ENCODE peak calls at places on chromosomes 7 and 10, in six cellular contexts. One of them, this sample, is unnamed.

GRCh38 chr7:20193242-20193777 is 23.9 kb downstream of the MACC1 start:
- DNase-seq in mesenchymal stem cell: no peak
- DNase-seq in neuronal stem cell: no peak
- DNase-seq in H9: no peak
- DNase-seq in H1: no peak
- DNase-seq in IMR-90: peak; percentile 77
- DNase-seq in this sample: no peak

GRCh38 chr7:12422449-12423320 is 19.0 kb upstream of the VWDE start:
- DNase-seq in H9: no peak
- DNase-seq in H1: no peak
- DNase-seq in IMR-90: peak; percentile 36
- DNase-seq in mesenchymal stem cell: no peak
- DNase-seq in neuronal stem cell: no peak
- DNase-seq in this sample: peak; percentile 39

GRCh38 chr10:104300002-104300735 is 31.2 kb downstream of the GSTO2 start:
- DNase-seq in neuronal stem cell: no peak
- DNase-seq in mesenchymal stem cell: peak; percentile 95
- DNase-seq in H1: no peak
- DNase-seq in H9: no peak
- DNase-seq in IMR-90: peak; percentile 100
- DNase-seq in this sample: no peak

GRCh38 chr10:97713828-97714400 is 384 bp downstream of the MARVELD1 start:
- DNase-seq in IMR-90: peak; percentile 74
- DNase-seq in H9: peak; percentile 77
- DNase-seq in neuronal stem cell: peak; percentile 68
- DNase-seq in mesenchymal stem cell: peak; percentile 85
- DNase-seq in H1: peak; percentile 76
- DNase-seq in this sample: peak; percentile 91

GRCh38 chr7:3978839-3979238 is 677.8 kb downstream of the SDK1 start:
- DNase-seq in H1: no peak
- DNase-seq in H9: no peak
- DNase-seq in mesenchymal stem cell: no peak
- DNase-seq in neuronal stem cell: no peak
- DNase-seq in IMR-90: no peak
- DNase-seq in this sample: no peak

GRCh38 chr10:116113721-116114501 is 159.1 kb downstream of the GFRA1 start:
- DNase-seq in H1: peak; percentile 30
- DNase-seq in H9: peak; percentile 15
- DNase-seq in mesenchymal stem cell: peak; percentile 34
- DNase-seq in IMR-90: peak; percentile 82
- DNase-seq in neuronal stem cell: no peak
- DNase-seq in this sample: no peak

GRCh38 chr7:45698527-45699309 is 124.5 kb downstream of the ADCY1 start:
- DNase-seq in neuronal stem cell: no peak
- DNase-seq in IMR-90: no peak
- DNase-seq in H9: no peak
- DNase-seq in H1: peak; percentile 24
- DNase-seq in mesenchymal stem cell: no peak
- DNase-seq in this sample: no peak

GRCh38 chr7:10952588-10952987 is 21.1 kb upstream of the PHF14 start:
- DNase-seq in mesenchymal stem cell: no peak
- DNase-seq in H9: no peak
- DNase-seq in H1: no peak
- DNase-seq in neuronal stem cell: no peak
- DNase-seq in IMR-90: no peak
- DNase-seq in this sample: no peak

GRCh38 chr10:30751678-30752331 is 122.3 kb upstream of the LYZL2 start:
- DNase-seq in neuronal stem cell: peak; percentile 59
- DNase-seq in IMR-90: peak; percentile 75
- DNase-seq in mesenchymal stem cell: peak; percentile 64
- DNase-seq in H9: peak; percentile 73
- DNase-seq in H1: peak; percentile 82
- DNase-seq in this sample: peak; percentile 70

GRCh38 chr7:93314449-93314848 is 82.3 kb downstream of the VPS50 start:
- DNase-seq in H1: no peak
- DNase-seq in H9: no peak
- DNase-seq in mesenchymal stem cell: no peak
- DNase-seq in neuronal stem cell: no peak
- DNase-seq in IMR-90: no peak
- DNase-seq in this sample: no peak

GRCh38 chr10:92957223-92958010 is 103.2 kb upstream of the CYP26C1 start:
- DNase-seq in H1: no peak
- DNase-seq in IMR-90: no peak
- DNase-seq in H9: no peak
- DNase-seq in neuronal stem cell: no peak
- DNase-seq in mesenchymal stem cell: no peak
- DNase-seq in this sample: no peak

GRCh38 chr7:41420421-41420820 is 282.5 kb downstream of the INHBA start:
- DNase-seq in neuronal stem cell: no peak
- DNase-seq in H9: no peak
- DNase-seq in IMR-90: no peak
- DNase-seq in H1: no peak
- DNase-seq in mesenchymal stem cell: no peak
- DNase-seq in this sample: no peak

GRCh38 chr10:77104459-77104980 is 533.1 kb downstream of the KCNMA1 start:
- DNase-seq in IMR-90: peak; percentile 97
- DNase-seq in H9: no peak
- DNase-seq in mesenchymal stem cell: peak; percentile 74
- DNase-seq in neuronal stem cell: no peak
- DNase-seq in H1: no peak
- DNase-seq in this sample: no peak

GRCh38 chr10:115082521-115082920 is 10.6 kb upstream of the ATRNL1 start:
- DNase-seq in H9: no peak
- DNase-seq in neuronal stem cell: no peak
- DNase-seq in H1: no peak
- DNase-seq in mesenchymal stem cell: peak; percentile 53
- DNase-seq in IMR-90: no peak
- DNase-seq in this sample: no peak

GRCh38 chr10:129892571-129893045 is 71.5 kb downstream of the EBF3 start:
- DNase-seq in H9: no peak
- DNase-seq in IMR-90: no peak
- DNase-seq in neuronal stem cell: no peak
- DNase-seq in mesenchymal stem cell: no peak
- DNase-seq in H1: no peak
- DNase-seq in this sample: no peak

GRCh38 chr7:768881-769504 is 41.9 kb upstream of the PRKAR1B start:
- DNase-seq in H9: peak; percentile 63
- DNase-seq in H1: peak; percentile 63
- DNase-seq in mesenchymal stem cell: no peak
- DNase-seq in IMR-90: no peak
- DNase-seq in neuronal stem cell: peak; percentile 18
- DNase-seq in this sample: peak; percentile 31

GRCh38 chr10:4678023-4678950 is 147.7 kb upstream of the AKR1E2 start:
- DNase-seq in H9: no peak
- DNase-seq in IMR-90: peak; percentile 91
- DNase-seq in mesenchymal stem cell: peak; percentile 84
- DNase-seq in H1: no peak
- DNase-seq in neuronal stem cell: no peak
- DNase-seq in this sample: no peak

GRCh38 chr10:4656576-4657194 is 169.3 kb upstream of the AKR1E2 start:
- DNase-seq in H1: no peak
- DNase-seq in mesenchymal stem cell: peak; percentile 73
- DNase-seq in neuronal stem cell: peak; percentile 51
- DNase-seq in H9: peak; percentile 42
- DNase-seq in IMR-90: peak; percentile 67
- DNase-seq in this sample: peak; percentile 76

GRCh38 chr10:89574348-89574747 is 39.0 kb upstream of the SLC16A12 start:
- DNase-seq in IMR-90: no peak
- DNase-seq in mesenchymal stem cell: no peak
- DNase-seq in H9: no peak
- DNase-seq in neuronal stem cell: no peak
- DNase-seq in H1: no peak
- DNase-seq in this sample: no peak
- H2BK15ac ChIP-seq in IMR-90: no peak overlapping the region
- H2BK15ac ChIP-seq in mesenchymal stem cell: no peak overlapping the region
- H2BK15ac ChIP-seq in H9: no peak overlapping the region
- H2BK15ac ChIP-seq in neuronal stem cell: no peak overlapping the region
- H2BK15ac ChIP-seq in H1: no peak overlapping the region
- H2BK15ac ChIP-seq in this sample: no peak overlapping the region

GRCh38 chr7:149799397-149800168 is 26.2 kb upstream of the ZNF467 start:
- DNase-seq in IMR-90: no peak
- DNase-seq in neuronal stem cell: peak; percentile 31
- DNase-seq in H1: peak; percentile 91
- DNase-seq in H9: peak; percentile 79
- DNase-seq in mesenchymal stem cell: no peak
- DNase-seq in this sample: peak; percentile 45
- H2BK15ac ChIP-seq in IMR-90: no peak overlapping the region
- H2BK15ac ChIP-seq in neuronal stem cell: no peak overlapping the region
- H2BK15ac ChIP-seq in H1: no peak overlapping the region
- H2BK15ac ChIP-seq in H9: no peak overlapping the region
- H2BK15ac ChIP-seq in mesenchymal stem cell: no peak overlapping the region
- H2BK15ac ChIP-seq in this sample: no peak overlapping the region

GRCh38 chr7:148156248-148156647 is 434.3 kb upstream of the C7orf33 start:
- DNase-seq in H9: no peak
- DNase-seq in neuronal stem cell: no peak
- DNase-seq in mesenchymal stem cell: peak; percentile 51
- DNase-seq in H1: no peak
- DNase-seq in IMR-90: peak; percentile 1
- DNase-seq in this sample: no peak

GRCh38 chr7:148149730-148150129 is 440.8 kb upstream of the C7orf33 start:
- DNase-seq in IMR-90: no peak
- DNase-seq in H9: no peak
- DNase-seq in neuronal stem cell: no peak
- DNase-seq in mesenchymal stem cell: no peak
- DNase-seq in H1: no peak
- DNase-seq in this sample: no peak

GRCh38 chr7:148151778-148152177 is 438.8 kb upstream of the C7orf33 start:
- DNase-seq in neuronal stem cell: no peak
- DNase-seq in IMR-90: no peak
- DNase-seq in mesenchymal stem cell: no peak
- DNase-seq in H1: no peak
- DNase-seq in H9: no peak
- DNase-seq in this sample: peak; percentile 17

GRCh38 chr7:148155826-148156225 is 434.7 kb upstream of the C7orf33 start:
- DNase-seq in mesenchymal stem cell: no peak
- DNase-seq in H9: no peak
- DNase-seq in H1: no peak
- DNase-seq in neuronal stem cell: no peak
- DNase-seq in IMR-90: no peak
- DNase-seq in this sample: no peak

GRCh38 chr7:148153611-148154010 is 437.0 kb upstream of the C7orf33 start:
- DNase-seq in IMR-90: no peak
- DNase-seq in neuronal stem cell: no peak
- DNase-seq in H9: no peak
- DNase-seq in H1: no peak
- DNase-seq in mesenchymal stem cell: peak; percentile 7
- DNase-seq in this sample: no peak
- H2BK15ac ChIP-seq in IMR-90: no peak overlapping the region
- H2BK15ac ChIP-seq in neuronal stem cell: no peak overlapping the region
- H2BK15ac ChIP-seq in H9: no peak overlapping the region
- H2BK15ac ChIP-seq in H1: no peak overlapping the region
- H2BK15ac ChIP-seq in mesenchymal stem cell: no peak overlapping the region
- H2BK15ac ChIP-seq in this sample: no peak overlapping the region

GRCh38 chr10:118920206-118920605 is 109.3 kb upstream of the NANOS1 start:
- DNase-seq in neuronal stem cell: no peak
- DNase-seq in IMR-90: no peak
- DNase-seq in H1: peak; percentile 24
- DNase-seq in H9: no peak
- DNase-seq in mesenchymal stem cell: no peak
- DNase-seq in this sample: no peak
- H2BK15ac ChIP-seq in neuronal stem cell: no peak overlapping the region
- H2BK15ac ChIP-seq in IMR-90: no peak overlapping the region
- H2BK15ac ChIP-seq in H1: no peak overlapping the region
- H2BK15ac ChIP-seq in H9: no peak overlapping the region
- H2BK15ac ChIP-seq in mesenchymal stem cell: no peak overlapping the region
- H2BK15ac ChIP-seq in this sample: no peak overlapping the region

DNA sequence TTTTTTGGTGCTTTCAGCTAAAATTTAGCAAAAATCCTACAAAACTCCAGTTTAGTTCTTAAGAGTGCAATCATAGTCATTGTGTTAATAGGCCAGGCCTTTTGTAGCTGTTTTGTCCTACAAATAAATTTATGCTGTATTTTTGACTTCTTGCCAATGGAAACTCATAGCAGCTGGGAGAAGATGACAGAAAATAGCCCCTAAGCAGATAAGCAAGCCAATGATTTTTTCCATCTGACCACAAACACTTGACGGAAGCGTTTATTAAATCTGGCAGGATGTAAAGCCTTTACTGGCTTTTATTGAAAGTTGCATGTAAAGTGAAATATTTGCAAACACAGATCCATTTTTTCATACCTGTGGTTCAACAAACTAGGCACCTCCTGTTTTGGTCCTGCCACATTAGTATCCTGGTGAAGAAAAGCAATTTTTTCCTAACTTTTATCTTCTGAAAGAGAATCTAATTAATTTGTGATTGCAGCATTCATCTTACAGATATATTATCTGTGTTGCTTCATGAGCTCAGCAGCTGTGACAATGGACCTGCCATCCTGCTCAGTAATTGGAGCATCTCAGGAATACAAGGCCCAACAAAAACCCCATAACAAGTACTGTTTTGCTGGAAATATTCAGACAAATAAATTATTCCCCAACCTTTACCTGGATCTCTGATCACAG is 1063.8 kb upstream of the GHITM start:
- DNase-seq in mesenchymal stem cell: peak; percentile 2
- DNase-seq in H1: no peak
- DNase-seq in IMR-90: no peak
- DNase-seq in neuronal stem cell: no peak
- DNase-seq in H9: no peak
- DNase-seq in this sample: no peak
- H2BK15ac ChIP-seq in mesenchymal stem cell: no peak overlapping the region
- H2BK15ac ChIP-seq in H1: no peak overlapping the region
- H2BK15ac ChIP-seq in IMR-90: no peak overlapping the region
- H2BK15ac ChIP-seq in neuronal stem cell: no peak overlapping the region
- H2BK15ac ChIP-seq in H9: no peak overlapping the region
- H2BK15ac ChIP-seq in this sample: no peak overlapping the region

DNA sequence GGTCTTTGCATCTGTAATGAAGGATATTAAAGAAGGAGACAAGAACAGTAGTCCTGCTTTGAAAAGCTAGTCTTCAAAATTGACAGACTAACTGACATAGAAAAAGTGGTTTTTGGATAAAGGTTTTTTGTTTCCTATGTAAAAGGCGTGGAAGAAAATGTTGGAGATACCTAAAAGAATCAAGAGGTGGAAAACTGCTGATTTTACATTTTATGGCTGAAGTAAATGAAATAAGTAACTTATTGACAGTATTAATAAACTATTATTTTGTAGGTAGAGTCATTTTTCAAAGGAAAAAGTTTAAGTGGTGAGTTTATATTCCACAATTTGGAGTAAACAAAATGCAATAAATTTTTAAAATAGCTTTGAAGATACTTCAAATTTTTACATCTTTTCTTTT is 12.6 kb upstream of the HELLS start:
- DNase-seq in neuronal stem cell: no peak
- DNase-seq in H9: no peak
- DNase-seq in IMR-90: no peak
- DNase-seq in mesenchymal stem cell: no peak
- DNase-seq in H1: no peak
- DNase-seq in this sample: no peak
- H2BK15ac ChIP-seq in neuronal stem cell: no peak overlapping the region
- H2BK15ac ChIP-seq in H9: no peak overlapping the region
- H2BK15ac ChIP-seq in IMR-90: no peak overlapping the region
- H2BK15ac ChIP-seq in mesenchymal stem cell: no peak overlapping the region
- H2BK15ac ChIP-seq in H1: no peak overlapping the region
- H2BK15ac ChIP-seq in this sample: no peak overlapping the region